ENCODE peak calls at places on chromosome 19, in six cellular contexts. One of them, this sample, is unnamed.

GRCh38 chr19:34231439-34231838 is 22.9 kb upstream of the GARRE1 start:
- DNase-seq in K562: no peak
- DNase-seq in HepG2: no peak
- DNase-seq in H1: no peak
- DNase-seq in GM12892: no peak
- DNase-seq in GM12878: no peak
- DNase-seq in this sample: no peak

GRCh38 chr19:45774765-45775164 is 5.7 kb upstream of the SIX5 start:
- DNase-seq in K562: no peak
- DNase-seq in H1: peak
- DNase-seq in GM12878: no peak
- DNase-seq in GM12892: no peak
- DNase-seq in HepG2: peak
- DNase-seq in this sample: no peak

GRCh38 chr19:37933965-37934364 is 27.0 kb downstream of the SIPA1L3 start:
- DNase-seq in K562: no peak
- DNase-seq in GM12878: no peak
- DNase-seq in H1: no peak
- DNase-seq in HepG2: peak
- DNase-seq in GM12892: no peak
- DNase-seq in this sample: no peak

GRCh38 chr19:12847159-12848139 is 9.1 kb downstream of the MAST1 start:
- DNase-seq in H1: peak
- DNase-seq in HepG2: peak
- DNase-seq in GM12878: no peak
- DNase-seq in K562: peak
- DNase-seq in GM12892: peak
- DNase-seq in this sample: peak

GRCh38 chr19:6501740-6502648 is at the start of gene TUBB4A:
- DNase-seq in GM12892: peak
- DNase-seq in HepG2: no peak
- DNase-seq in GM12878: no peak
- DNase-seq in H1: peak
- DNase-seq in K562: peak
- DNase-seq in this sample: peak

GRCh38 chr19:42411581-42412178 is 15.5 kb downstream of the LIPE start:
- DNase-seq in GM12892: no peak
- DNase-seq in H1: no peak
- DNase-seq in K562: no peak
- DNase-seq in HepG2: no peak
- DNase-seq in GM12878: no peak
- DNase-seq in this sample: no peak

GRCh38 chr19:42412223-42412622 is 15.0 kb downstream of the LIPE start:
- DNase-seq in HepG2: no peak
- DNase-seq in GM12878: no peak
- DNase-seq in GM12892: no peak
- DNase-seq in H1: no peak
- DNase-seq in K562: no peak
- DNase-seq in this sample: no peak

GRCh38 chr19:30666301-30666803 is 294.2 kb downstream of the ZNF536 start:
- DNase-seq in HepG2: peak
- DNase-seq in K562: peak
- DNase-seq in GM12892: no peak
- DNase-seq in GM12878: no peak
- DNase-seq in H1: peak
- DNase-seq in this sample: peak

GRCh38 chr19:51727349-51727880 is 3.6 kb upstream of the HAS1 start:
- DNase-seq in GM12892: no peak
- DNase-seq in K562: no peak
- DNase-seq in H1: no peak
- DNase-seq in HepG2: no peak
- DNase-seq in GM12878: no peak
- DNase-seq in this sample: no peak

GRCh38 chr19:29479941-29480340 is 45.9 kb upstream of the VSTM2B start:
- DNase-seq in HepG2: no peak
- DNase-seq in GM12892: no peak
- DNase-seq in H1: peak
- DNase-seq in GM12878: no peak
- DNase-seq in K562: no peak
- DNase-seq in this sample: no peak

GRCh38 chr19:9939301-9939913 is 3.1 kb upstream of the OLFM2 start:
- DNase-seq in K562: no peak
- DNase-seq in H1: no peak
- DNase-seq in HepG2: no peak
- DNase-seq in GM12878: no peak
- DNase-seq in GM12892: no peak
- DNase-seq in this sample: no peak

GRCh38 chr19:9061879-9062278 is 25.0 kb upstream of the OR1M1 start:
- DNase-seq in H1: no peak
- DNase-seq in GM12878: no peak
- DNase-seq in K562: no peak
- DNase-seq in HepG2: no peak
- DNase-seq in GM12892: no peak
- DNase-seq in this sample: no peak

GRCh38 chr19:17671906-17672305 is 16.2 kb downstream of the UNC13A start:
- DNase-seq in GM12878: no peak
- DNase-seq in HepG2: peak
- DNase-seq in H1: peak
- DNase-seq in GM12892: no peak
- DNase-seq in K562: peak
- DNase-seq in this sample: no peak

GRCh38 chr19:2462635-2463421 is 6.1 kb upstream of the LMNB2 start:
- DNase-seq in H1: peak
- DNase-seq in GM12878: no peak
- DNase-seq in GM12892: no peak
- DNase-seq in K562: no peak
- DNase-seq in HepG2: peak
- DNase-seq in this sample: no peak
- TF ChIP-seq POLR2A in H1: no peak
- TF ChIP-seq POLR2A in GM12878: no peak
- TF ChIP-seq POLR2A in GM12892: no peak
- TF ChIP-seq POLR2A in K562: no peak
- TF ChIP-seq POLR2A in HepG2: no peak
- TF ChIP-seq POLR2A in this sample: no peak

DNA sequence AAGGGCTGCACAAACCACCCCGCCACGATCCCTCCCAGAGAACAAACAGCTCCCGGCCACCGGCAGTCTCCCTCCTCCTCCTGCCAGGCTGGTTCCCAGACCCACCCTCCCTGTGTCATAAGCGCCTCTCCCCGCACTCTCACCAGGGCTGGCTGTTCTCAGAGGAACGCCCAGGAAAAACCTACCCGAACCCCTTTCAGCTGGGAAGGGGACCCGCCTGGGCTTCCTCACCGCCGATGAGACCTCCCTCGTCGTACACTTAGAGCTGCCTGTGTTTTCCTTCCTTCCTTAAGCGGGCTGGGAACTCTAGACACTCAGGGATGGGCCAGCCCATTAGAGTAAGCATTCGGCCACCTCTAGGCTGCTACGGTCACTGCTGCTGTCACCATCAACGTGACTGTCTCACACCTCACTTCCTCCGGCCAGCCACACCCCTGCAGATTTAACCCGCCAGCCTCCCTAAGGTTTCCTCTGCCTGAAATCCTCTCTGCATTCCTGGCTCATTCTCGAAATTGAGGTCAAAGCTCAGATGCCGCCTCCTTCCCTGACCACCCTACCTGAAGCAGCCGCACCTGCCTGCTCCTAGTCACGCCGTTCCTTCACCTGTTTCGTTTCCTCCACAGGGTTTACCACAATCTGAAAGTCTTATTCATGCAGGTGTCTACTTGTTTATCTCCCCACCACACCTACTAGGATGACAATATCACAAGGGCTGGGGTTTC is 6.3 kb upstream of the RDH13 start:
- DNase-seq in GM12878: no peak
- DNase-seq in HepG2: no peak
- DNase-seq in K562: peak
- DNase-seq in H1: peak
- DNase-seq in GM12892: no peak
- DNase-seq in this sample: no peak
- TF ChIP-seq TAF1 in GM12878: no peak
- TF ChIP-seq TAF1 in HepG2: no peak
- TF ChIP-seq TAF1 in K562: no peak
- TF ChIP-seq TAF1 in H1: no peak
- TF ChIP-seq TAF1 in GM12892: no peak
- TF ChIP-seq TAF1 in this sample: no peak

GRCh38 chr19:27971869-27972268 is 1241.1 kb downstream of the UQCRFS1 start:
- DNase-seq in K562: no peak
- DNase-seq in GM12892: no peak
- DNase-seq in H1: no peak
- DNase-seq in GM12878: no peak
- DNase-seq in HepG2: no peak
- DNase-seq in this sample: no peak

GRCh38 chr19:27974082-27974513 is 1238.9 kb downstream of the UQCRFS1 start:
- DNase-seq in GM12892: no peak
- DNase-seq in H1: peak
- DNase-seq in HepG2: peak
- DNase-seq in GM12878: peak
- DNase-seq in K562: peak
- DNase-seq in this sample: no peak

GRCh38 chr19:27971071-27971470 is 1241.9 kb downstream of the UQCRFS1 start:
- DNase-seq in K562: no peak
- DNase-seq in GM12878: no peak
- DNase-seq in H1: no peak
- DNase-seq in GM12892: no peak
- DNase-seq in HepG2: no peak
- DNase-seq in this sample: no peak

GRCh38 chr19:27972291-27973040 is 1240.5 kb downstream of the UQCRFS1 start:
- DNase-seq in K562: no peak
- DNase-seq in H1: no peak
- DNase-seq in HepG2: no peak
- DNase-seq in GM12878: no peak
- DNase-seq in GM12892: no peak
- DNase-seq in this sample: no peak

GRCh38 chr19:27975419-27976005 is 1237.4 kb downstream of the UQCRFS1 start:
- DNase-seq in K562: no peak
- DNase-seq in GM12892: no peak
- DNase-seq in HepG2: no peak
- DNase-seq in GM12878: no peak
- DNase-seq in H1: no peak
- DNase-seq in this sample: no peak
- TF ChIP-seq POLR2AphosphoS5 in K562: no peak
- TF ChIP-seq POLR2AphosphoS5 in GM12892: no peak
- TF ChIP-seq POLR2AphosphoS5 in HepG2: no peak
- TF ChIP-seq POLR2AphosphoS5 in GM12878: no peak
- TF ChIP-seq POLR2AphosphoS5 in H1: no peak
- TF ChIP-seq POLR2AphosphoS5 in this sample: no peak

GRCh38 chr19:680287-681028 is 4.3 kb downstream of the FSTL3 start:
- DNase-seq in GM12878: peak
- DNase-seq in K562: peak
- DNase-seq in HepG2: peak
- DNase-seq in GM12892: peak
- DNase-seq in H1: peak
- DNase-seq in this sample: peak
- TF ChIP-seq POLR2A in GM12878: peak
- TF ChIP-seq POLR2A in K562: peak
- TF ChIP-seq POLR2A in HepG2: peak
- TF ChIP-seq POLR2A in GM12892: peak
- TF ChIP-seq POLR2A in H1: peak
- TF ChIP-seq POLR2A in this sample: no peak

GRCh38 chr19:19059018-19059836 is 4.6 kb upstream of the SLC25A42 start:
- DNase-seq in GM12878: no peak
- DNase-seq in K562: peak
- DNase-seq in GM12892: no peak
- DNase-seq in HepG2: no peak
- DNase-seq in H1: no peak
- DNase-seq in this sample: no peak
- TF ChIP-seq TAF1 in GM12878: no peak
- TF ChIP-seq TAF1 in K562: no peak
- TF ChIP-seq TAF1 in GM12892: no peak
- TF ChIP-seq TAF1 in HepG2: no peak
- TF ChIP-seq TAF1 in H1: no peak
- TF ChIP-seq TAF1 in this sample: no peak

DNA sequence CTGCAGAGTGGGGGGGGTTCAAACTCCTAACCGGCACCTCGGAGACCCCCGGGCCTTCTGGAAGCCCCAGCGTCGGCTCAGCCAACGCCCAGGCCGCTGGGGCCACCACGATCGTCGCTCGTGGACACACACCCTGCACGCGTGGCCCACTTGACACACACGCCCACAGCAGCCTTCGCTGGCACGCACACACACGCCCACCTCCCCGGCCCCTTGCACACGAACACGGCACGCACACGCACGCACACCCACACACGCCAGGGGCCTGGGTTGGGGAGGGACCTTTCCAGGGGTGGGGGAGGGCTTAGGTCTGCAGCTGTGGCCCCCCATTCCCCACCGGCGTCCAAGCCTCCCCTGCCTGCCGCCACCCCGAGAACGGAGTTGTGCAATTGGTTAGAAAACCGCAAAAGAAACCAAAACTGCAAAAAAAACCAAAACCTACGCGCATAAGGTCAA is 3.1 kb upstream of the LRG1 start:
- DNase-seq in HepG2: no peak
- DNase-seq in GM12878: no peak
- DNase-seq in K562: no peak
- DNase-seq in GM12892: no peak
- DNase-seq in H1: no peak
- DNase-seq in this sample: no peak
- TF ChIP-seq POLR2AphosphoS5 in HepG2: no peak
- TF ChIP-seq POLR2AphosphoS5 in GM12878: no peak
- TF ChIP-seq POLR2AphosphoS5 in K562: no peak
- TF ChIP-seq POLR2AphosphoS5 in GM12892: no peak
- TF ChIP-seq POLR2AphosphoS5 in H1: no peak
- TF ChIP-seq POLR2AphosphoS5 in this sample: no peak

GRCh38 chr19:16369664-16370576 is 45.3 kb downstream of the KLF2 start:
- DNase-seq in HepG2: no peak
- DNase-seq in GM12878: no peak
- DNase-seq in GM12892: no peak
- DNase-seq in H1: no peak
- DNase-seq in K562: no peak
- DNase-seq in this sample: no peak

GRCh38 chr19:16372065-16372915 is 47.7 kb downstream of the KLF2 start:
- DNase-seq in HepG2: no peak
- DNase-seq in GM12878: no peak
- DNase-seq in GM12892: no peak
- DNase-seq in H1: no peak
- DNase-seq in K562: no peak
- DNase-seq in this sample: no peak

GRCh38 chr19:16373079-16373478 is 48.5 kb downstream of the KLF2 start:
- DNase-seq in H1: no peak
- DNase-seq in GM12878: no peak
- DNase-seq in K562: no peak
- DNase-seq in GM12892: no peak
- DNase-seq in HepG2: no peak
- DNase-seq in this sample: no peak

GRCh38 chr19:16370671-16371391 is 46.2 kb downstream of the KLF2 start:
- DNase-seq in GM12892: no peak
- DNase-seq in GM12878: no peak
- DNase-seq in K562: no peak
- DNase-seq in H1: no peak
- DNase-seq in HepG2: no peak
- DNase-seq in this sample: no peak

GRCh38 chr19:16371540-16371986 is 46.9 kb downstream of the KLF2 start:
- DNase-seq in GM12892: peak
- DNase-seq in HepG2: no peak
- DNase-seq in H1: no peak
- DNase-seq in K562: peak
- DNase-seq in GM12878: peak
- DNase-seq in this sample: peak
- TF ChIP-seq POLR2A in GM12892: no peak
- TF ChIP-seq POLR2A in HepG2: no peak
- TF ChIP-seq POLR2A in H1: no peak
- TF ChIP-seq POLR2A in K562: no peak
- TF ChIP-seq POLR2A in GM12878: peak
- TF ChIP-seq POLR2A in this sample: no peak

GRCh38 chr19:55528030-55528801 is 8.7 kb downstream of the SBK2 start:
- DNase-seq in K562: no peak
- DNase-seq in GM12878: no peak
- DNase-seq in HepG2: peak
- DNase-seq in H1: no peak
- DNase-seq in GM12892: no peak
- DNase-seq in this sample: no peak
- TF ChIP-seq TAF1 in K562: no peak
- TF ChIP-seq TAF1 in GM12878: no peak
- TF ChIP-seq TAF1 in HepG2: no peak
- TF ChIP-seq TAF1 in H1: no peak
- TF ChIP-seq TAF1 in GM12892: no peak
- TF ChIP-seq TAF1 in this sample: no peak

This sample was measured in GM12891.